ENCODE peak calls at places on chromosomes 5 and 9, in four cellular contexts. U is neural crest cell, A is foreskin fibroblast, J is lower lobe of right lung. D is an unnamed sample.

GRCh38 chr5:102998224-102998623 is 121.7 kb downstream of the GIN1 start:
- DNase-seq in U (no peak), A (no peak), J (no peak), D (no peak)

GRCh38 chr5:157059891-157060290 is 975 bp upstream of the HAVCR1 start:
- DNase-seq in U (no peak), A (no peak), J (no peak), D (peak; percentile 89)

GRCh38 chr5:139964266-139964993 is 78.7 kb downstream of the NRG2 start:
- DNase-seq in U (no peak), A (no peak), J (no peak), D (no peak)

GRCh38 chr9:92444841-92445240 is 20.6 kb upstream of the OMD start:
- DNase-seq in U (no peak), A (no peak), J (no peak), D (no peak)

GRCh38 chr9:24500761-24501160 is 44.9 kb downstream of the IZUMO3 start:
- DNase-seq in U (no peak), A (no peak), J (no peak), D (no peak)

GRCh38 chr5:135216072-135216812 is 182.2 kb upstream of the PITX1 start:
- DNase-seq in U (no peak), A (no peak), J (no peak), D (no peak)

GRCh38 chr9:18821794-18822193 is 211.2 kb downstream of the SAXO1 start:
- DNase-seq in U (no peak), A (peak; percentile 11), J (no peak), D (peak; percentile 16)

GRCh38 chr5:11507156-11507910 is 396.9 kb downstream of the CTNND2 start:
- DNase-seq in U (no peak), A (no peak), J (no peak), D (no peak)

GRCh38 chr5:60521379-60522298 is 178.3 kb downstream of the DEPDC1B start:
- DNase-seq in U (no peak), A (no peak), J (no peak), D (no peak)

GRCh38 chr5:93676707-93677106 is 64.7 kb downstream of the POU5F2 start:
- DNase-seq in U (no peak), A (no peak), J (no peak), D (no peak)

GRCh38 chr5:93677344-93678021 is 63.9 kb downstream of the POU5F2 start:
- DNase-seq in U (peak; percentile 18), A (peak; percentile 93), J (peak; percentile 53), D (peak; percentile 71)

GRCh38 chr5:93675458-93676450 is 65.6 kb downstream of the POU5F2 start:
- DNase-seq in U (no peak), A (no peak), J (no peak), D (peak; percentile 39)

DNA sequence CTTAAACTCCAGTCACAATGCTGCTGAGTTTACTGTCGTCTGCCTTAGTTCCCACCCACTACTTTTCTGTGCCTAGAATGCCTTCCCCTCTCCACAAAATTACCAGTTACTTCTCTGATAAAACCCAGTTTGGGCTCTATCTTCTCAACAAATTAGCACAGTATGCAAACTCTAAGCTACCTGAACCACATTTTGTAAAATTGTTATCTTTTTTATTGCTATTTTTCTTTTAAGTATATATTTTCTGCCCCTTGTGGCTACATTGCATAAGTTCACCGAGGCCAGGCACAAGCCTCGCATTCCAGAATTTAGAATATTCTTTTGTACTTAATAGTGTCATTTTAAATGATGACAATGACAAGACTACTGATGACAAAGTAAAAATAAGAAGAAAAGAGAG is 60.0 kb downstream of the POU5F2 start:
- DNase-seq in U (no peak), A (no peak), J (no peak), D (no peak)
- TF ChIP-seq CTCF in U (peak; percentile 66), A (peak; percentile 8), J (no peak), D (peak; percentile 40)

DNA sequence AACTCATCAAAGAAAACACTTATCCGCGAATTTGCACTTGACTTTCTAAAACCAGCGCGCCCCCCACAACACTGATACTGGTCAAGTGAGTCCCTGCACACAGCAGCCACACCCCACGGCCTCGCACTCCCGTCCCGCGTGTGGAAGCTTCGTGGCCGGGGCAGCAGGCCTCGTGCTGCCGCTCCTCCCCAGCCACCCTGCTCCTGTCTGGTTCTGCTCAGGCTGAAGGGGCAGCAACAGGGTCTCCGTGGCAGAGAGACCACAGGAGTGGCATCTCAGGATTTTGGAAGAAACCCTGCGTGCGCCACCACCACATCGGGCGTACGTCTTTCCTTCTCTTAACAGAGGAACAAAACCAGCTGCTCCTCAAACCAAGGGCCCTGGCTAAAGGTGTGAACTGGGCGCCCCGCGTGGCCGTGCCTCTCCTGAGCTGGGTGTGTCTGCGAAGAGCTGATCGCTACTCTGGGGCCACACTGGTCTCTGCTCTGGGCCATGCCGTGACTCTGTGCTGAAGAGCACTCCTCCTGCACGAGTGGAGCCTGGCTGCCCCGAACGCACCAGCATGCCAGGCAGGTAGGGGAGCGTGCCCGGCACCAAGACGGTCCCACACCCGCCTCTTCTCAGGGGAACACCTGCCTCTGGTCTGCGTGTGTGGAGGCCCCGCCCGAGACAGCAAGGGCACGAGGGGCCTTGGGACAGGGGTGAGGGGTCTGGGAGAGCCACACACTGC is 17.4 kb upstream of the LHX3 start:
- DNase-seq in U (no peak), A (no peak), J (no peak), D (no peak)
- TF ChIP-seq CTCF in U (no peak), A (no peak), J (no peak), D (no peak)

GRCh38 chr5:176574297-176574591 is 25.1 kb downstream of the CDHR2 start:
- DNase-seq in U (no peak), A (no peak), J (no peak), D (no peak)
- TF ChIP-seq CTCF in U (peak; percentile 30), A (no peak), J (no peak), D (no peak)

GRCh38 chr5:65102826-65103673 is 334.3 kb downstream of the CWC27 start:
- DNase-seq in U (no peak), A (no peak), J (peak; percentile 82), D (no peak)
- TF ChIP-seq CTCF in U (no peak), A (peak; percentile 2), J (peak; percentile 41), D (peak; percentile 31)

GRCh38 chr5:147455321-147455720 is 54.5 kb downstream of the DPYSL3 start:
- DNase-seq in U (no peak), A (peak; percentile 71), J (no peak), D (no peak)
- TF ChIP-seq CTCF in U (no peak), A (no peak), J (no peak), D (no peak)

GRCh38 chr5:154190652-154191304 is at the start of gene GALNT10:
- DNase-seq in U (no peak), A (peak; percentile 73), J (peak; percentile 80), D (no peak)
- TF ChIP-seq CTCF in U (no peak), A (no peak), J (no peak), D (no peak)

GRCh38 chr9:20551236-20551635 is 71.1 kb downstream of the MLLT3 start:
- DNase-seq in U (no peak), A (no peak), J (no peak), D (peak; percentile 84)

GRCh38 chr9:20553750-20554149 is 68.5 kb downstream of the MLLT3 start:
- DNase-seq in U (no peak), A (no peak), J (no peak), D (no peak)

GRCh38 chr9:20550326-20550725 is 72.0 kb downstream of the MLLT3 start:
- DNase-seq in U (no peak), A (no peak), J (no peak), D (no peak)

GRCh38 chr9:20551835-20552234 is 70.5 kb downstream of the MLLT3 start:
- DNase-seq in U (no peak), A (no peak), J (no peak), D (peak; percentile 83)

DNA sequence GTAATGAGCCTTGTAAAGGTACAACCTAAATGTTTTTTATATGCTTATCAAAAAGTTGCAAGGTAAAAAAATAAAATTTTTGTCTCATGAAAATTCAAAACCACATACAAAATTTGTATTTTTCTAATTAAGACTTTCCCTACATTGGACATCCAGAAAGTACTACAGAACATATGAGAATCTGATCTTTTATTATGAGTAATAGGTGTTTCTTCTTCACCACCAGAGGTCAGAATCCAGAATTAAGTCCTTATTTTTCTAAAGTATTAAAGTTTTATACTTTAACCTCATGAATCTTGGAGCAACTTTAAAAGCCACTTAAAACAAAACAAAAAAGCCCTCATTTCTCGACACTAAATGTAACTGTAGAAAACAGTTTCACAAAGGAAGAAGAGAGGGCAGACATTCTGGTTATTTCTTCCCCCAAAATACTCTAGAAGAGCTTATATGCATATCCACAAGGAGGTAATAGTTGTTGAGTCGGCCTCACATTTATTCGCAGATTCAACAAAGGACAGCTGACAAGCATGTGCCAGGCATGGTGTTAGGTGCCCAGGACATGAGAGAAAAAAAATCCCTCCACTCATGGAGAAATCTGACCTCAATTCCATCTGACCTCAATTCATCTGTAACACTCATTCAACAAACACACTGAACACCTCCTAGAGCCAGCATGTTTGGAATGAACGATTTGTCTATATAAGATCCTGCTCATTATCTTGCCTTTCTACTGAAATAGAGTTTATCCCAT is 69.2 kb downstream of the MLLT3 start:
- DNase-seq in U (no peak), A (no peak), J (no peak), D (no peak)
- TF ChIP-seq CTCF in U (peak; percentile 46), A (peak; percentile 22), J (no peak), D (no peak)

DNA sequence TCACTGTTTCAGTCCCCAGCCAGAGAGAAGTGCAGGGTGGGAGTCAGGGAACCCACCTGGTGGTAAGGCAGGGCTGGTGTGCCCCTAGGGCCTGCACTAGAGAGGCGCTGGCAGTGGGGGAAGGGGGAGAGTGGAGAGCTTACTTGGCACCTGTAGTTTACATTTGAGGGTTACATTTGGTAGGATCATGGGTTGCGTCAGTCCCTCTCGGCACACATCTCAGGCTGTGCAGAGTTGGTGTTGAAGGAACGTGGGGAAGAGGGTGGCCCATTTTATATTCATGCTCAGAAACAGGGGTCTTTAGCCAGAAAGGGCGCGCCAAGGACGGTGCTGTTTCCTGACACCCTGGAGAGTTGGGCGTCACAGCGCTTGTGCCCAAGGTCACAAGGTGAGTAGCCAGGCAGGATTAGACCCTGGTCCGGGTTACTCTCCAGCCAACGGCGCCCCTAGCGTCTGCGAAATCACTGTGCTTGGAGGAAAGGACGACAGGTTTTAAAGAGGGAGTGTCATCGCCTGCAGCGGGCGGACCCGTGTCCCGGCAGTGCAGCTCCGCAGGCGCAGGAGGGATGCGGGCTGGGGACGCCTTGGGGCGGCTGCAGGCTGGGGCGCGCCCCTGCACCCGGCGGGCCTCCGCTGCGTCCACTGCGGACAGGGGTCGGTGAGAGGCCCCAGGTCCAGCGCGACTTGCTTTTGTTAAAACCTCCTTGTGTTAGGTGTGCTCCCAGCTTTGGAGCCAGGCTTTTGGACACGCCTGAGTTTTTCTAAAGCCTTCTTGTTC is 272.6 kb downstream of the FANCC start:
- DNase-seq in U (peak; percentile 62), A (no peak), J (peak; percentile 60), D (no peak)
- TF ChIP-seq CTCF in U (peak; percentile 78), A (no peak), J (no peak), D (peak; percentile 37)

D was measured in epithelial cell of proximal tubule.